ENCODE peak calls at places on chromosomes 16 and 17, in seven cellular contexts. H, U, S, D, Z, G and M are unnamed samples.

GRCh38 chr17:45346255-45347015 is 29.6 kb upstream of the MAP3K14 start:
- DNase-seq in Z (no peak), H (no peak), S (no peak), U (no peak), D (peak), G (peak), M (no peak)

GRCh38 chr17:81494984-81495383 is 17.6 kb downstream of the ACTG1 start:
- DNase-seq in G (no peak), H (no peak), S (no peak), D (no peak), U (no peak), Z (no peak), M (no peak)

GRCh38 chr17:66523378-66524174 is 221.2 kb downstream of the PRKCA start:
- DNase-seq in G (no peak), H (no peak), S (no peak), Z (no peak), U (peak), D (no peak), M (no peak)

GRCh38 chr16:25024900-25025299 is 9.7 kb upstream of the ARHGAP17 start:
- DNase-seq in Z (no peak), U (no peak), S (no peak), H (no peak), G (no peak), D (no peak), M (no peak)

GRCh38 chr16:4574919-4575705 is 19.0 kb downstream of the C16orf96 start:
- DNase-seq in D (no peak), U (no peak), Z (no peak), G (no peak), S (no peak), H (no peak), M (no peak)

GRCh38 chr16:78428193-78428592 is 328.7 kb downstream of the WWOX start:
- DNase-seq in Z (no peak), G (no peak), H (no peak), D (no peak), S (no peak), U (no peak), M (no peak)

GRCh38 chr17:77604301-77605031 is 354.0 kb upstream of the TNRC6C start:
- DNase-seq in S (no peak), H (no peak), G (no peak), D (no peak), U (no peak), Z (no peak), M (peak)

GRCh38 chr16:67967183-67967955 is 1.1 kb downstream of the SLC12A4 start:
- DNase-seq in S (peak), G (no peak), Z (no peak), U (peak), D (peak), H (no peak), M (no peak)

GRCh38 chr17:31696703-31697325 is 162.2 kb downstream of the COPRS start:
- DNase-seq in S (no peak), Z (no peak), G (no peak), H (no peak), U (no peak), D (no peak), M (no peak)
- H3K4me3 ChIP-seq in S (no peak), Z (no peak), G (no peak), H (no peak), U (no peak), D (no peak), M (no peak)

GRCh38 chr16:46693598-46693997 is 4.1 kb downstream of the ORC6 start:
- DNase-seq in D (no peak), U (no peak), H (no peak), G (no peak), Z (no peak), S (no peak), M (no peak)

GRCh38 chr16:46688657-46689491 is at the start of gene VPS35:
- DNase-seq in G (peak), U (peak), Z (peak), H (peak), S (peak), D (peak), M (peak)

GRCh38 chr16:46690281-46691178 is 1.1 kb downstream of the ORC6 start:
- DNase-seq in S (peak), Z (no peak), D (peak), G (no peak), U (peak), H (no peak), M (no peak)

GRCh38 chr16:46689492-46690280 is at the start of gene ORC6:
- DNase-seq in H (peak), G (peak), S (peak), Z (no peak), D (peak), U (peak), M (peak)

DNA sequence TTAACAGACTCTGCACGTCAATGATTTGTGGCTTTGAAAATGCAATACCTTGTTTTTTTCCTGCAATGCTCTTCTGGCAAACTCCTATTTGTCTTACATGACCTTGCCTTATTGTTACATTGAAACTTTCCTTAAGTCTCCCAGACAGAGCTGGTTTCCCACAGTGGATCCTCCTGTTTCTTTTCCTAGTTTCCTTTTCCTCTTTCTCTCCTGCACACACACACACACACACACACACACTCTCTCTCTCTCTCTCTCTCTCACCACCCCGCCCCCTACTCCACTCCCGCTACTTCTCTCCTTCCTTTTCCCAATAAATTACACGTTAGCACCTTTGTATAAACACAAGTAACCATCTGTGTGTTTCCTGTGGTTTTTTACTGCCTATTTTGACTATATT is 2.3 kb downstream of the ORC6 start:
- DNase-seq in S (peak), G (no peak), D (peak), H (no peak), U (peak), Z (no peak), M (no peak)
- H3K4me3 ChIP-seq in S (no peak), G (no peak), D (peak), H (no peak), U (no peak), Z (peak), M (no peak)

DNA sequence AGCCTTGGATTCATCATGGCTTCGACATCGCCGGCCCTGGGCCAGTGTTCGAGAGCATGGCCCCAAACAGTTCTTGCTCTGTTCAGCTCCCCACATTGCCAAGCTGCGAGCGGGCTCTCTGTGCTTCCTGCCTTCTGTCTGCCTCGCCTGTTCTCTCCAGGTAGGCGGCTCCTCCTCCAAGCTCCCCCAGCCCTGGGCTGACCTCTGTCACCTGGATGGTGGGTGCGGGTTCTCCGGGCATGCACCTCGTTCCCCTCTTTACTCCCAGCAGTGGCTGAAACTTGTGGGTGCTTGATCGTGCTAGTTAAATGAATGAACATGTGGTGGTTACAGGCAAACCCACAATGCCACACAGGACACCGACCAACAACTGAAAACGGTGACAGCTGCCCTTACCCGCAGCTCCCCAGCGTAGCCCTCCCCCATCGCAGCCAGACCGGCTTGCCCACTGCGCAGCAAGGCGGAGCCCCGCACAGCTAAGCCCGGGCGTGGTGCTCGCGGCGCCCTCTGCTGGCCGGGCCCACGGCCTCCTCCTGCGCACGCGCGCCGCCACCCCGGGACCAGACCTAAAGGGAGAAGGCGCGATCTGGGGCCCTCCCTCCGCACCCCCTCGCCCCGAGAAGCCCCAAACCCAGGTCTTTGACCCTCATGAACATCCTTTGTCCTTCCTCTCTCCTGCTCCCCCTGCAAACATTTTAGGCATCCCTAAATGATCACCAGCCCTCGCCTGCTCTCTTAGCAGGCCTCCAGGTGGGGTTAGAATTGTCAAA is 22.9 kb upstream of the EIF1 start:
- DNase-seq in Z (peak), H (peak), D (peak), G (peak), U (peak), S (peak), M (peak)
- H3K4me3 ChIP-seq in Z (peak), H (peak), D (peak), G (peak), U (peak), S (no peak), M (peak)

GRCh38 chr16:79845006-79845733 is 244.6 kb upstream of the MAF start:
- DNase-seq in S (no peak), Z (peak), G (no peak), U (no peak), D (no peak), H (no peak), M (no peak)
- H3K4me3 ChIP-seq in S (no peak), Z (no peak), G (no peak), U (no peak), D (no peak), H (no peak), M (no peak)

DNA sequence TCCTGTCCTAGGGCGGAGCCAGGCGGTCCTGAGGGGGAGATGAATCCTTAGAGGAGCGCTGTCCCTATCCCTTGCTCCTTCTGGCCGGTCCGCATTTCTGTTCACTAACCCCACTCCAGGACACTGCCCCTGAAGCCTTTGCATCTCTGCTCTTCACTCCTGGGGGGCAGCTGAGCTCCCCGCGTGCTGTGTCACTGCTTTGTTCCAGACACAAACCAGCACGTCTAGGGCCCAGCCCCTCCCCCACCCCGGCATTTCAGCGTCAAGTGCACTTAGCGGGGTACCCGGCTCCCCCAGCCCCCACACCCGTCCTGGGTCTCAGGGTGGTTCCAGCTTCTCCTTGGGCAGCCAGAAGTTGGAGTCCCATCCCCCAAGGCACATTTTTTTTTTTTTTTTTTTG is 8.9 kb downstream of the CORO6 start:
- DNase-seq in D (no peak), Z (no peak), S (no peak), H (no peak), G (no peak), U (no peak), M (no peak)
- H3K4me3 ChIP-seq in D (no peak), Z (peak), S (no peak), H (peak), G (no peak), U (peak), M (no peak)

GRCh38 chr17:57410169-57410568 is 153.8 kb downstream of the MSI2 start:
- DNase-seq in S (no peak), Z (no peak), D (no peak), U (no peak), H (no peak), G (no peak), M (no peak)

GRCh38 chr17:57406131-57406980 is 150.0 kb downstream of the MSI2 start:
- DNase-seq in Z (no peak), D (peak), S (no peak), H (no peak), U (no peak), G (no peak), M (no peak)

GRCh38 chr17:57406981-57407286 is 150.6 kb downstream of the MSI2 start:
- DNase-seq in G (no peak), H (no peak), U (no peak), S (no peak), Z (no peak), D (no peak), M (no peak)

GRCh38 chr17:57407287-57408063 is 151.2 kb downstream of the MSI2 start:
- DNase-seq in D (no peak), Z (no peak), H (no peak), S (no peak), U (no peak), G (no peak), M (no peak)

DNA sequence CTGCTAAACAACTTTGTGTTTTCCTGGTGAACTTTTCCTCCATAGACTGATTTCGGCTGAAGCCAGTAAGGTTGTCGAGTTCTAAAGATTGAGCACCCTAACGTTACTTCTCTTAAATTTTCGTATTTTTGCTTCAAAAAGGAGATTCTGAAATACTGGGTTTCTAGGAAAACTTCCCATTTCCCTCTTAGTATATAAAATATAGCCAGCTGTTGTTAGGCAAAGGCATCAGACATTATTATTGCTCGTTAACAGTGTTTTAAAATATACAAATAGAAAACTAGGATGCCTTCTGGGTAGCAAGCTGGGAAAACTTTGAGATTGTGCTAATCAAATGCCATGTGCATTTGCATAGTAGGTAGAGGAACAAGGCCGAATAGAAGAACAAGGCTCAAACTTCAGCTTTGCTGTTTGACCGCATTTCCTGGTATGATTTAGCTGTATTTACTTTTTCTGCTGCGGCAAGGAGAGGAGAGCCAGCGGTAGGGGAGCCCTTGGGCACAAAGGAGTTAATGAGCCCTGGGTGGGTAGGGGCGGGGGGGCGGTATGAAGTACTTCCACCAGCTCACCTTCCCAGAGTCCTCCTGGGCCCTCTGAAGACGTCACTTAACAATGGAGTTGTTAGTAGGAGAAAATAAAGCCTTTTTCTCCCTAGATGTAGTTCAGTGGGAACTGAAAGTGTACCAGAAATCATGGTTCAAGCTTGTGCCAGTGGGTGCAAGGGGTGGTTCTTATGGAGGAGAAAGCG is 151.9 kb downstream of the MSI2 start:
- DNase-seq in Z (peak), U (no peak), G (no peak), H (no peak), S (no peak), D (no peak), M (no peak)
- H3K4me3 ChIP-seq in Z (no peak), U (no peak), G (no peak), H (no peak), S (no peak), D (no peak), M (no peak)

GRCh38 chr17:76381633-76382304 is 2.6 kb upstream of the SPHK1 start:
- DNase-seq in D (no peak), U (no peak), H (peak), G (no peak), S (no peak), Z (no peak), M (peak)
- H3K4me3 ChIP-seq in D (no peak), U (no peak), H (peak), G (no peak), S (no peak), Z (no peak), M (no peak)

DNA sequence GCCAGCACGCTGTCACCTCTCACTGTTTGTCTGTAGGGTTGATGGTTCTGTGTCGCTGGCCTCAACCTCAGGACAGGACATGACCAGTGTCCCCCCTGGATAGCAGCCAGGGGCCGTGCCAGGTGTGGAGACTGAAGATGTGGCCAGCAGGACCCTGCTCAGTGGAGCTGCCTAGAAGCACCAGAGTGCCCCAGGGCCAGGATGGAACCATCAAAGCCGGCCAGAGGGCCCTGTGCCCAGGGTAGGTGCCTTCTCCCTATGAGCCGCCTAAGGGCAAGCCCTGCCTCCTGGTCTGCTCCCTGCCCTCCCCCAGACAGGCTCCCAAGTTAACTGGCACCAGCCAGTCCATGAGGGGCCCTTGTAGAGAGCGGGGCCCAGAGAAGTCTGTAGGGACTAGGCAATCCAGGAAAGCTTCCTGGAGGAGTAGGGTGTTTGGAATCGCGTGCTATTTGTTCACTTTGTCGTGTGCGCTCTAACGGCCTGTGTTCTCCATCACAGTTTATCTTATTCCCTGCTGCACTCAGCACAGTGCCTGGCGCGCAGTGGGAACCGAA is 546 bp upstream of the NDUFB10 start:
- DNase-seq in G (peak), S (no peak), H (no peak), Z (no peak), U (no peak), D (no peak), M (peak)
- H3K4me3 ChIP-seq in G (no peak), S (no peak), H (peak), Z (no peak), U (peak), D (peak), M (no peak)